ENCODE peak calls at places on chromosomes 5 and 9, in five cellular contexts. C, P, K, E and O are unnamed samples.

GRCh38 chr5:173231381-173231766 is 3.6 kb downstream of the NKX2-5 start:
- DNase-seq in C (no peak), P (no peak), K (no peak), E (no peak), O (no peak)

GRCh38 chr5:57538341-57538955 is 55.8 kb upstream of the ACTBL2 start:
- DNase-seq in C (peak), P (peak), K (no peak), E (no peak), O (no peak)

GRCh38 chr9:35756743-35757526 is 2.9 kb upstream of the MSMP start:
- DNase-seq in C (no peak), P (no peak), K (peak), E (peak), O (no peak)

GRCh38 chr9:25677301-25678146 is 720 bp downstream of the TUSC1 start:
- DNase-seq in C (peak), P (peak), K (peak), E (peak), O (no peak)

GRCh38 chr9:89536618-89537017 is 38.7 kb upstream of the SEMA4D start:
- DNase-seq in C (no peak), P (no peak), K (no peak), E (no peak), O (no peak)

GRCh38 chr5:130471-131175 is 38.7 kb downstream of the PLEKHG4B start:
- DNase-seq in C (peak), P (peak), K (no peak), E (no peak), O (no peak)

GRCh38 chr5:66708368-66708767 is 112.2 kb downstream of the MAST4 start:
- DNase-seq in C (no peak), P (no peak), K (no peak), E (no peak), O (no peak)

GRCh38 chr5:9482381-9482780 is 63.5 kb downstream of the SEMA5A start:
- DNase-seq in C (no peak), P (no peak), K (no peak), E (no peak), O (no peak)

GRCh38 chr5:69276422-69277174 is 41.9 kb downstream of the CDK7 start:
- DNase-seq in C (peak), P (peak), K (no peak), E (no peak), O (no peak)

GRCh38 chr9:34989946-34990635 is 546 bp downstream of the DNAJB5 start:
- DNase-seq in C (peak), P (peak), K (peak), E (peak), O (no peak)